ENCODE peak calls at places on chromosomes 11 and 22, in five cellular contexts. One of them, this sample, is unnamed.

GRCh38 chr11:109309153-109309552 is 112.8 kb upstream of the C11orf87 start:
- DNase-seq in GM19239: no peak
- DNase-seq in fibroblast of mammary gland: peak; percentile 18
- DNase-seq in transverse colon: no peak
- DNase-seq in endothelial cell of umbilical vein: no peak
- DNase-seq in this sample: no peak

GRCh38 chr11:122863704-122864326 is 18.7 kb upstream of the JHY start:
- DNase-seq in GM19239: no peak
- DNase-seq in fibroblast of mammary gland: peak; percentile 59
- DNase-seq in transverse colon: peak; percentile 47
- DNase-seq in endothelial cell of umbilical vein: peak; percentile 56
- DNase-seq in this sample: no peak

GRCh38 chr22:41856484-41856883 is 23.6 kb downstream of the SREBF2 start:
- DNase-seq in GM19239: no peak
- DNase-seq in fibroblast of mammary gland: no peak
- DNase-seq in transverse colon: peak; percentile 30
- DNase-seq in endothelial cell of umbilical vein: no peak
- DNase-seq in this sample: no peak

GRCh38 chr11:118705796-118706545 is 26.5 kb upstream of the TREH start:
- DNase-seq in GM19239: no peak
- DNase-seq in fibroblast of mammary gland: no peak
- DNase-seq in transverse colon: no peak
- DNase-seq in endothelial cell of umbilical vein: no peak
- DNase-seq in this sample: no peak

GRCh38 chr11:122755941-122756340 is 82.4 kb upstream of the CRTAM start:
- DNase-seq in GM19239: no peak
- DNase-seq in fibroblast of mammary gland: no peak
- DNase-seq in transverse colon: no peak
- DNase-seq in endothelial cell of umbilical vein: no peak
- DNase-seq in this sample: no peak

GRCh38 chr22:36763576-36763975 is 12.3 kb downstream of the IFT27 start:
- DNase-seq in GM19239: no peak
- DNase-seq in fibroblast of mammary gland: no peak
- DNase-seq in transverse colon: no peak
- DNase-seq in endothelial cell of umbilical vein: no peak
- DNase-seq in this sample: peak; percentile 52

GRCh38 chr22:26884921-26885320 is 227.5 kb downstream of the MIAT start:
- DNase-seq in GM19239: no peak
- DNase-seq in fibroblast of mammary gland: no peak
- DNase-seq in transverse colon: no peak
- DNase-seq in endothelial cell of umbilical vein: no peak
- DNase-seq in this sample: no peak

GRCh38 chr11:30282289-30282631 is 40.6 kb upstream of the ARL14EP start:
- DNase-seq in GM19239: peak; percentile 3
- DNase-seq in fibroblast of mammary gland: no peak
- DNase-seq in transverse colon: peak; percentile 18
- DNase-seq in endothelial cell of umbilical vein: no peak
- DNase-seq in this sample: no peak

GRCh38 chr22:25113316-25113721 is 86.3 kb upstream of the CRYBB3 start:
- DNase-seq in GM19239: no peak
- DNase-seq in fibroblast of mammary gland: no peak
- DNase-seq in transverse colon: peak; percentile 39
- DNase-seq in endothelial cell of umbilical vein: peak; percentile 77
- DNase-seq in this sample: no peak

GRCh38 chr22:40273319-40273718 is 73.0 kb upstream of the ADSL start:
- DNase-seq in GM19239: no peak
- DNase-seq in fibroblast of mammary gland: no peak
- DNase-seq in transverse colon: no peak
- DNase-seq in endothelial cell of umbilical vein: peak; percentile 35
- DNase-seq in this sample: no peak

GRCh38 chr22:29078036-29078868 is 5.4 kb downstream of the KREMEN1 start:
- DNase-seq in GM19239: no peak
- DNase-seq in fibroblast of mammary gland: no peak
- DNase-seq in transverse colon: no peak
- DNase-seq in endothelial cell of umbilical vein: no peak
- DNase-seq in this sample: no peak

GRCh38 chr11:5275369-5276110 is 5.8 kb upstream of the HBE1 start:
- DNase-seq in GM19239: no peak
- DNase-seq in fibroblast of mammary gland: no peak
- DNase-seq in transverse colon: no peak
- DNase-seq in endothelial cell of umbilical vein: no peak
- DNase-seq in this sample: no peak